ENCODE peak calls at places on chromosomes 1 and 21, in six cellular contexts. J is H1, S is right lobe of liver, W is K562, K is heart left ventricle, H is vagina. N is an unnamed sample.

GRCh38 chr1:198121058-198121829 is 35.6 kb upstream of the NEK7 start:
- DNase-seq in J (no peak), S (no peak), W (peak; percentile 78), K (no peak), H (no peak), N (peak; percentile 41)

GRCh38 chr1:89598450-89599331 is 34.2 kb upstream of the LRRC8C start:
- DNase-seq in J (peak; percentile 52), S (no peak), W (peak; percentile 49), K (no peak), H (no peak), N (peak; percentile 16)

GRCh38 chr1:20719871-20720620 is 2.2 kb upstream of the KIF17 start:
- DNase-seq in J (no peak), S (no peak), W (no peak), K (no peak), H (no peak), N (no peak)

GRCh38 chr1:211741116-211741515 is 65.7 kb upstream of the NEK2 start:
- DNase-seq in J (no peak), S (no peak), W (peak; percentile 43), K (no peak), H (no peak), N (no peak)

GRCh38 chr1:60129916-60130315 is 56.3 kb upstream of the C1orf87 start:
- DNase-seq in J (no peak), S (no peak), W (no peak), K (no peak), H (no peak), N (no peak)

GRCh38 chr21:45387506-45387905 is 17.5 kb upstream of the COL18A1 start:
- DNase-seq in J (no peak), S (no peak), W (no peak), K (peak; percentile 11), H (no peak), N (no peak)

GRCh38 chr1:219660666-219661463 is 48.0 kb upstream of the ZC3H11B start:
- DNase-seq in J (peak; percentile 91), S (peak; percentile 86), W (peak; percentile 91), K (peak; percentile 87), H (no peak), N (peak; percentile 34)

GRCh38 chr21:38269567-38269917 is 12.8 kb downstream of the KCNJ15 start:
- DNase-seq in J (no peak), S (no peak), W (no peak), K (no peak), H (no peak), N (no peak)

GRCh38 chr1:241639653-241640148 is 468 bp downstream of the CHML start:
- DNase-seq in J (peak; percentile 69), S (peak; percentile 69), W (peak; percentile 74), K (peak; percentile 35), H (no peak), N (peak; percentile 35)

GRCh38 chr1:84145051-84145450 is 980 bp downstream of the PRKACB start:
- DNase-seq in J (no peak), S (no peak), W (no peak), K (no peak), H (no peak), N (no peak)

GRCh38 chr21:43277481-43278351 is 108.9 kb downstream of the CRYAA start:
- DNase-seq in J (no peak), S (peak; percentile 46), W (no peak), K (no peak), H (no peak), N (no peak)

GRCh38 chr1:234149217-234149616 is 224.0 kb upstream of the COA6 start:
- DNase-seq in J (no peak), S (no peak), W (no peak), K (no peak), H (no peak), N (peak; percentile 28)

GRCh38 chr1:4425892-4426291 is 228.5 kb upstream of the AJAP1 start:
- DNase-seq in J (peak; percentile 79), S (no peak), W (peak; percentile 65), K (no peak), H (no peak), N (no peak)

GRCh38 chr1:10979483-10979920 is 33.0 kb upstream of the TARDBP start:
- DNase-seq in J (no peak), S (peak; percentile 63), W (no peak), K (peak; percentile 40), H (no peak), N (no peak)

GRCh38 chr1:163315773-163316374 is 5.9 kb upstream of the NUF2 start:
- DNase-seq in J (no peak), S (no peak), W (peak; percentile 57), K (no peak), H (no peak), N (no peak)

GRCh38 chr1:63004868-63005267 is 220.9 kb downstream of the ATG4C start:
- DNase-seq in J (no peak), S (no peak), W (peak; percentile 2), K (no peak), H (no peak), N (no peak)

DNA sequence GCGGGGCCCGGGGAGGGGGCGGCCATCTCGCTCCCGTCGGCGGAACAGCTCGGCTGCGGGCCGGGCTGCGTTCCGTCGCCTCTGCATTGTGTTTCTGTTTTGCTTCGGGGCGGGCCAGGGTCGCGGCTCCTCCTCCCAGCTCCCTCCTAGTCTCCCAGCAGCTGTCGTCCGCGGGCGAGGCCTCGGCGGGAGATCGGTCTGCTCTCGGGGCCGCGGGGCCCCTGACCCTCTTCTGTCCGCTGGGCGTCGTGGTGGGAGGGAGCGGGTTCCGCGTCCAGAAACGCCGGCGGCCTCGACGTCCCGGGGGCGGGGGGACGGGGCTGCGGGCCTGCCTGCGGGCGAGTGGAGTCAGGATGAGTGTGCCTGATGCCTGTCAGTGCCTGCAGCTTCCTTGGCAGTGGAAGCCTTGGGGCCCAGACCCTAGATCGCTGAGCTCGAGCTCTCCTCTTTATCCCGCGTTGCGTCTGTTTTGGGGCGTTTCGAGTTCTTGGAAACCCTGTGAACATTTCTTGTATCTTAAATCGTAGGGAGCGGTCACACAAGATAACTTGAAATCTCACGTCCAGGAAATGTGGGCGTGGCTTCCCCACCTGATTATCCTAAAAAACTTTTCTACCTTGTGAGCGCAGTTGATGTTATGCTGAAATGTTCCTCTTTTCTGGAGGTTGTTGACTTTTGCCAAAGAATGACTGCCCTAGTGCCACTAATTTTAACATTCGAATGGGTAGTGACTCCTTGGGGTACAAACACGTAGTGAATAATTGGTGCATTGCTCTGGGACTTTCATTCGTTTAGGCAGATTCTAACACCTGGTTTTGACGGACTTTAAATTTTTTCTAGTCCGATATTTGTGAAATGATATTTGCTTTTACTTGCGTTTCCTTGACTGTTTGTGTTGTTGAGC is 676 bp downstream of the MORC3 start:
- DNase-seq in J (peak; percentile 79), S (peak; percentile 75), W (peak; percentile 95), K (peak; percentile 73), H (peak; percentile 90), N (peak; percentile 67)
- TF ChIP-seq POLR2A in J (no peak), S (no peak), W (peak; percentile 67), K (no peak), H (no peak), N (peak; percentile 43)

GRCh38 chr1:218361298-218362065 is 16.3 kb downstream of the TGFB2 start:
- DNase-seq in J (peak; percentile 39), S (no peak), W (peak; percentile 37), K (no peak), H (no peak), N (no peak)
- TF ChIP-seq POLR2A in J (no peak), S (no peak), W (no peak), K (no peak), H (no peak), N (no peak)

GRCh38 chr1:50109647-50110075 is 941 bp downstream of the ELAVL4 start:
- DNase-seq in J (no peak), S (no peak), W (no peak), K (no peak), H (no peak), N (no peak)

GRCh38 chr1:50110084-50110615 is 1.4 kb downstream of the ELAVL4 start:
- DNase-seq in J (no peak), S (no peak), W (no peak), K (no peak), H (no peak), N (no peak)

GRCh38 chr1:50108497-50109073 is at the start of gene ELAVL4:
- DNase-seq in J (no peak), S (no peak), W (peak; percentile 2), K (no peak), H (no peak), N (no peak)

GRCh38 chr1:50106095-50106761 is 2.5 kb upstream of the ELAVL4 start:
- DNase-seq in J (no peak), S (no peak), W (no peak), K (no peak), H (no peak), N (no peak)

DNA sequence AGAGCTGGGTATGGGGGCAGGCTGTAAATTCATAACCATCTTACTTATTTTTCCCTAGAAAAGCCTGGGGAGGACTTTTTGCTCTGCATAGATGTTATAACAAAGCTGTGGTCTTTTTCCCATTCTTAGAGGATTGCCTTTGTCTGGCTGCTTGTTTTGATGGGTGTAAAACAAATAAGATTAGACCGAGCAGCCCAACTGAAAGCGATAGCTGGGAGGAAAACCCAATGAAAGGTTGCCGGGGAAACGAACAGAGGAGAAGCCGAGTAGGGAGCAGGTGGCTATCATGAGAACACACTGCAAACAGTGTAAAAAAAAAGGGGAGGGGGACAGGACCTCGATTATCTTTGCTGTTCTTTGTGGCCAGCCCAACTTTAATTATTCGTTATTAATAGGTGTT is 1.9 kb downstream of the ELAVL4 start:
- DNase-seq in J (no peak), S (no peak), W (no peak), K (no peak), H (no peak), N (no peak)
- TF ChIP-seq POLR2A in J (no peak), S (no peak), W (no peak), K (no peak), H (no peak), N (no peak)

DNA sequence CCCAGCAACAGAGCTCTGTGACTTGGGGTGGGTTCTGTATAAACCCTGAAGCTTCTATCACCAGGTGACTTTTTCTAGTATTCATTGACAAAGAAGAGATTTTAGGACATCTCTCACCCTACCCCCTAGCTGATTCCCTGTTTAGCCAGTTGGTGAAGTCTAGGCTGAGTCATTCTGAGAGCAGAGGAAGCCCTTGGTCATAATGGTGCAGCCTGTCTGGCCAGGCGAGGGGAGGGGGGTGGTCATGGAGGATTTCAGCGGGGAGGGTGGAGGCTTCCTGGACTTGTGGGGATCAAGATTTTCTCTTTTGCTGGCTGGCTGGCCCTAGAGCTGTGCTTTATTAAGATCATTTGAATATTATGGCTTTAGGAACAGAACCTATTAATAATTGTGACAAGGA is 262.6 kb downstream of the CAMTA1 start:
- DNase-seq in J (no peak), S (no peak), W (no peak), K (no peak), H (no peak), N (no peak)
- TF ChIP-seq POLR2A in J (no peak), S (no peak), W (no peak), K (no peak), H (no peak), N (no peak)

DNA sequence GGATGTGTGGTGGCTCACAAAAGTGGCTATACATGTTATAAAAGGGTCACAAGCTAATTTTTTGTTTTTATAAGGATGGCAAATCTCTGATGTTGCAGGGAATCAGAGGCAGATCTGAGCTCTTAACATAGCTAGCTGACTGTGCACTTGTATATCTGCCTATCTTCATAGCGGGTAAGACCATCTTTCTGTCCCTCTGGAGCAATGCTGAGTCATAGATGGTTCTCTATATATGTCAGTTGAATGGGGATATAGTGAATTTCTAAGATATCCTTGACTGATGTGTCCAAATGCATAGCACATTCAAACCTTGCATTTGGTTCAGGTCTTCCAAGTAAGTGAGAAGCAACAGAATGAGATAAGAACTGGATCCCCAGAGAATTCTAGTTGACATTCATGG is 272.6 kb upstream of the PROX1 start:
- DNase-seq in J (no peak), S (no peak), W (no peak), K (no peak), H (no peak), N (no peak)
- TF ChIP-seq POLR2A in J (no peak), S (no peak), W (no peak), K (no peak), H (no peak), N (no peak)

GRCh38 chr1:173823776-173824314 is 628 bp upstream of the DARS2 start:
- DNase-seq in J (no peak), S (no peak), W (no peak), K (no peak), H (no peak), N (no peak)
- TF ChIP-seq POLR2A in J (no peak), S (no peak), W (no peak), K (no peak), H (no peak), N (peak; percentile 68)